ENCODE peak calls at places on chromosomes 7 and 10, in four cellular contexts. T, C, V and A are unnamed samples.

GRCh38 chr10:98353105-98353504 is 61.9 kb downstream of the PYROXD2 start:
- DNase-seq in T (no peak), C (no peak), V (no peak), A (no peak)

GRCh38 chr7:20514364-20514763 is 101.1 kb upstream of the ABCB5 start:
- DNase-seq in T (peak), C (peak), V (no peak), A (no peak)

GRCh38 chr10:76583711-76584161 is 1053.9 kb downstream of the KCNMA1 start:
- DNase-seq in T (no peak), C (peak), V (no peak), A (peak)

GRCh38 chr10:123348721-123349120 is 194.5 kb downstream of the BUB3 start:
- DNase-seq in T (no peak), C (no peak), V (no peak), A (no peak)

GRCh38 chr7:1093506-1093850 is 5.6 kb downstream of the GPER1 start:
- DNase-seq in T (no peak), C (no peak), V (no peak), A (no peak)

GRCh38 chr7:151061241-151062110 is 2.1 kb downstream of the SLC4A2 start:
- DNase-seq in T (no peak), C (no peak), V (no peak), A (no peak)

GRCh38 chr7:51275532-51275931 is 41.1 kb downstream of the COBL start:
- DNase-seq in T (no peak), C (no peak), V (no peak), A (no peak)

GRCh38 chr10:132687893-132688579 is 97.9 kb downstream of the NKX6-2 start:
- DNase-seq in T (no peak), C (no peak), V (no peak), A (no peak)

GRCh38 chr10:34280599-34281374 is 534.3 kb downstream of the PARD3 start:
- DNase-seq in T (no peak), C (peak), V (no peak), A (peak)

GRCh38 chr10:95242581-95243317 is 48.1 kb downstream of the PDLIM1 start:
- DNase-seq in T (no peak), C (no peak), V (no peak), A (peak)

GRCh38 chr7:129780257-129781127 is 169.0 kb downstream of the NRF1 start:
- DNase-seq in T (peak), C (no peak), V (peak), A (no peak)

GRCh38 chr10:35412900-35413491 is 76.7 kb downstream of the CCNY start:
- DNase-seq in T (no peak), C (peak), V (no peak), A (no peak)

GRCh38 chr10:129095980-129096339 is 371.1 kb upstream of the MGMT start:
- DNase-seq in T (no peak), C (no peak), V (no peak), A (no peak)

GRCh38 chr7:2774935-2775334 is 69.2 kb downstream of the GNA12 start:
- DNase-seq in T (no peak), C (no peak), V (no peak), A (no peak)

GRCh38 chr7:491292-491957 is 28.2 kb downstream of the PDGFA start:
- DNase-seq in T (no peak), C (no peak), V (no peak), A (no peak)

GRCh38 chr7:29146888-29147609 is 712 bp upstream of the CPVL start:
- DNase-seq in T (peak), C (peak), V (no peak), A (no peak)

GRCh38 chr7:87999261-87999660 is 65.2 kb downstream of the ADAM22 start:
- DNase-seq in T (no peak), C (no peak), V (no peak), A (no peak)

GRCh38 chr10:29598861-29599311 is 35.9 kb downstream of the SVIL start:
- DNase-seq in T (no peak), C (peak), V (no peak), A (peak)

GRCh38 chr10:119479532-119479931 is 63.0 kb downstream of the RGS10 start:
- DNase-seq in T (no peak), C (no peak), V (no peak), A (no peak)

GRCh38 chr7:78863248-78863647 is 590.2 kb downstream of the MAGI2 start:
- DNase-seq in T (peak), C (no peak), V (no peak), A (no peak)